ENCODE peak calls at places on chromosome 6, in eight cellular contexts. O is AG04450, L is RWPE2, Z is heart left ventricle, G is astrocyte of the spinal cord, W is ascending aorta, Y is BJ, I is A549. K is an unnamed sample.

GRCh38 chr6:10612161-10612560 is 82.3 kb downstream of the C6orf52 start:
- DNase-seq in W (no peak), O (no peak), Z (no peak), Y (no peak), L (no peak), G (no peak), I (no peak), K (no peak)

GRCh38 chr6:132604635-132605150 is 15.2 kb upstream of the TAAR5 start:
- DNase-seq in Y (no peak), G (no peak), Z (no peak), I (no peak), O (no peak), W (no peak), L (no peak), K (no peak)

GRCh38 chr6:28794175-28795002 is 129.4 kb downstream of the TRIM27 start:
- DNase-seq in Y (no peak), I (peak), O (no peak), W (no peak), Z (no peak), G (peak), L (no peak), K (peak)

GRCh38 chr6:14747881-14748520 is 497.9 kb upstream of the JARID2 start:
- DNase-seq in O (no peak), Z (no peak), W (no peak), L (no peak), Y (peak), G (peak), I (no peak), K (no peak)

GRCh38 chr6:18126116-18126515 is 3.6 kb upstream of the NHLRC1 start:
- DNase-seq in L (no peak), Z (no peak), G (no peak), Y (no peak), W (no peak), I (no peak), O (no peak), K (peak)

GRCh38 chr6:147001621-147002020 is 202.6 kb upstream of the STXBP5 start:
- DNase-seq in Z (no peak), O (no peak), W (no peak), Y (no peak), I (no peak), G (no peak), L (no peak), K (peak)

GRCh38 chr6:53295176-53295575 is 53.6 kb downstream of the ELOVL5 start:
- DNase-seq in G (no peak), W (no peak), Y (no peak), Z (no peak), I (no peak), O (no peak), L (no peak), K (no peak)

GRCh38 chr6:95543798-95544197 is 33.5 kb upstream of the MANEA start:
- DNase-seq in I (no peak), L (no peak), W (no peak), Y (no peak), Z (no peak), G (no peak), O (no peak), K (no peak)

GRCh38 chr6:39729945-39730344 is 4.7 kb upstream of the KIF6 start:
- DNase-seq in Z (no peak), L (no peak), W (no peak), G (no peak), O (no peak), Y (no peak), I (no peak), K (no peak)

GRCh38 chr6:195861-196360 is 96.4 kb upstream of the DUSP22 start:
- DNase-seq in G (no peak), Y (no peak), O (no peak), Z (peak), W (no peak), L (no peak), I (no peak), K (peak)

GRCh38 chr6:83954371-83954770 is 79.2 kb upstream of the MRAP2 start:
- DNase-seq in Y (no peak), L (no peak), I (no peak), O (no peak), Z (no peak), G (no peak), W (no peak), K (no peak)

GRCh38 chr6:106519460-106520394 is 109.6 kb downstream of the RTN4IP1 start:
- DNase-seq in O (peak), I (peak), Z (peak), W (no peak), Y (peak), L (peak), G (peak), K (peak)

GRCh38 chr6:15690451-15690961 is 27.7 kb upstream of the DTNBP1 start:
- DNase-seq in W (no peak), G (no peak), I (no peak), L (no peak), Y (no peak), O (no peak), Z (no peak), K (peak)

GRCh38 chr6:41039060-41039998 is at the start of gene UNC5CL:
- DNase-seq in W (no peak), I (peak), Z (no peak), O (no peak), Y (no peak), G (no peak), L (no peak), K (peak)

GRCh38 chr6:159983641-159984080 is 14.8 kb downstream of the IGF2R start:
- DNase-seq in Y (no peak), Z (no peak), W (no peak), I (no peak), G (peak), L (no peak), O (no peak), K (peak)

GRCh38 chr6:79546186-79546585 is 9.0 kb upstream of the LCA5 start:
- DNase-seq in Y (no peak), I (no peak), L (no peak), O (no peak), G (peak), W (no peak), Z (no peak), K (peak)

GRCh38 chr6:146014233-146014632 is 14.6 kb upstream of the GRM1 start:
- DNase-seq in L (no peak), W (no peak), Z (no peak), I (no peak), O (no peak), Y (no peak), G (no peak), K (no peak)

GRCh38 chr6:45049188-45049843 is 278.8 kb upstream of the RUNX2 start:
- DNase-seq in Y (no peak), Z (no peak), I (peak), L (no peak), W (no peak), O (no peak), G (no peak), K (peak)

GRCh38 chr6:112835078-112835477 is 487.9 kb downstream of the RFPL4B start:
- DNase-seq in L (no peak), G (no peak), W (no peak), Z (no peak), Y (no peak), I (no peak), O (no peak), K (no peak)

GRCh38 chr6:215335-216034 is 76.8 kb upstream of the DUSP22 start:
- DNase-seq in L (peak), Z (no peak), O (no peak), Y (no peak), W (no peak), I (no peak), G (peak), K (no peak)

GRCh38 chr6:52741872-52742271 is 21.4 kb downstream of the GSTA2 start:
- DNase-seq in Y (no peak), O (no peak), Z (no peak), G (no peak), L (no peak), W (no peak), I (no peak), K (no peak)

DNA sequence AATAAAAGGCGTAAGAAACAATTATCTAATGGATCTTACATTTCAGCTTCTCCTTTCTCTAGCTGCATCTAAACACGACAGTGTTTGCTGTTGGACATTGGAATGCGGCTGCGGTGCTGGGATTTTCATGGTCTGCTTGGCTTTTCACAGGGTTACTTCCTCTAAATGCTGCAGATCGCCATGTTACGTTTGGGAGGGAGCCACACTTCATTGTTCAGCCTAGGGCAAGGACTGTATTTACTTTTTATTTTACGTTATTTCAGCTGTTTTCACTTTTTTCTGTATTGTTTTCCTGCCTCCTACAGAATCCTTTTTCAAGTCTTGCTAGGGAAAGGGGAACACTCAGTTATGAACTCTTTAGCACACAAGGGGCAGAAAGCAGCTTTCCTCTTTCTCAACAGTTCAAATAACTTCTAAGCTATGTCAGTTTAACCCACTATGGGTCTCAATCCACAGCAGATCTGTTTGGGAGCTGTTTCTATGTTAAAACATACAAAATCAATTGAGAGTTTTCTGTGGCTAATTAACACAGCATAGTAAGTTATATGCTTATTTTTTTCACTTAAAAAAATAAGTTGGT is 97.8 kb upstream of the MTHFD1L start:
- DNase-seq in I (no peak), Z (no peak), W (no peak), O (no peak), L (no peak), G (peak), Y (no peak), K (peak)
- TF ChIP-seq CTCF in I (no peak), Z (no peak), W (no peak), O (no peak), L (no peak), G (no peak), Y (no peak), K (no peak)

GRCh38 chr6:100226811-100227210 is 232.8 kb upstream of the MCHR2 start:
- DNase-seq in G (no peak), O (no peak), I (no peak), L (no peak), Z (no peak), W (no peak), Y (no peak), K (no peak)
- H3K4me3 ChIP-seq in G (no peak), O (no peak), I (no peak), L (no peak), Z (no peak), W (no peak), Y (no peak), K (no peak)

GRCh38 chr6:66664112-66664511 is 957.1 kb upstream of the EYS start:
- DNase-seq in W (no peak), O (no peak), Y (no peak), G (no peak), Z (no peak), I (no peak), L (no peak), K (no peak)

GRCh38 chr6:66662721-66663120 is 955.7 kb upstream of the EYS start:
- DNase-seq in I (no peak), G (no peak), Z (no peak), L (no peak), O (no peak), Y (no peak), W (no peak), K (no peak)

GRCh38 chr6:66663127-66663526 is 956.1 kb upstream of the EYS start:
- DNase-seq in I (no peak), G (no peak), O (no peak), L (no peak), Y (no peak), W (no peak), Z (no peak), K (peak)

GRCh38 chr6:66662196-66662595 is 955.2 kb upstream of the EYS start:
- DNase-seq in Z (no peak), L (no peak), W (no peak), I (peak), G (peak), O (no peak), Y (no peak), K (peak)
- TF ChIP-seq CTCF in Z (no peak), L (peak), W (no peak), I (no peak), G (peak), O (peak), Y (peak), K (peak)

GRCh38 chr6:169160091-169160854 is 93.4 kb downstream of the THBS2 start:
- DNase-seq in I (no peak), W (no peak), Z (no peak), L (no peak), Y (no peak), G (no peak), O (no peak), K (no peak)

GRCh38 chr6:169161572-169162167 is 92.0 kb downstream of the THBS2 start:
- DNase-seq in W (no peak), O (no peak), Z (no peak), I (no peak), Y (no peak), G (no peak), L (no peak), K (no peak)

GRCh38 chr6:169162249-169162967 is 91.2 kb downstream of the THBS2 start:
- DNase-seq in Z (no peak), O (no peak), G (no peak), W (peak), I (no peak), Y (no peak), L (no peak), K (no peak)

GRCh38 chr6:169159331-169159730 is 94.3 kb downstream of the THBS2 start:
- DNase-seq in Y (no peak), W (no peak), O (no peak), L (no peak), G (no peak), I (no peak), Z (no peak), K (no peak)

GRCh38 chr6:169160855-169161560 is 92.6 kb downstream of the THBS2 start:
- DNase-seq in W (no peak), I (no peak), Y (no peak), O (no peak), L (no peak), G (no peak), Z (no peak), K (no peak)
- H3K4me3 ChIP-seq in W (no peak), I (no peak), Y (no peak), O (no peak), L (no peak), G (no peak), Z (no peak), K (no peak)

GRCh38 chr6:36874443-36875249 is at the start of gene PPIL1:
- DNase-seq in Y (no peak), Z (peak), L (peak), O (peak), I (peak), G (peak), W (peak), K (peak)
- TF ChIP-seq CTCF in Y (no peak), Z (no peak), L (no peak), O (peak), I (no peak), G (no peak), W (no peak), K (no peak)

DNA sequence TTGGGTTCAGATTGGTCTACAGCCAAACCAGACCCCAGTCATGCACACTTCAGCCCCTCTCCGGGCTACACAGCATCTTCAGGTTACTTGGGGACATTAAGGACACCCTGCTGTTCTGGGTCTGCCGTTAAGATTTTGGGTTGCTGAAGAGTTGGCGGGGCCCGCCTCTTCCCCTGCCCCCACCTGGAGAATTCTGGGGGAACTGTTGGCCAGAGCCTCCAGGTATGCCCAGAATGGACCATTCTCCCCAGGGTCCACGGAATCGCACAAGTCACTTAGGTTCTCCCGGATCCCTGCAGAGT is 372 bp upstream of the PTK7 start:
- DNase-seq in W (no peak), L (no peak), Y (no peak), G (no peak), O (no peak), I (no peak), Z (no peak), K (no peak)
- H3K4me3 ChIP-seq in W (peak), L (peak), Y (peak), G (peak), O (peak), I (peak), Z (peak), K (peak)

GRCh38 chr6:4018194-4019111 is 60.5 kb downstream of the FAM217A start:
- DNase-seq in I (peak), L (peak), Z (peak), O (peak), W (peak), G (peak), Y (peak), K (peak)

GRCh38 chr6:4021862-4022715 is 56.8 kb downstream of the FAM217A start:
- DNase-seq in L (no peak), I (no peak), Y (no peak), Z (no peak), G (peak), O (no peak), W (no peak), K (peak)

GRCh38 chr6:4023240-4023639 is 55.7 kb downstream of the FAM217A start:
- DNase-seq in L (no peak), G (no peak), O (no peak), Z (no peak), W (no peak), Y (no peak), I (no peak), K (peak)

GRCh38 chr6:4020822-4021132 is 58.2 kb downstream of the FAM217A start:
- DNase-seq in O (no peak), Y (no peak), G (no peak), Z (no peak), I (no peak), L (no peak), W (no peak), K (no peak)

GRCh38 chr6:4021133-4021861 is 57.6 kb downstream of the FAM217A start:
- DNase-seq in G (peak), I (peak), O (peak), W (peak), L (peak), Y (peak), Z (peak), K (peak)
- TF ChIP-seq CTCF in G (peak), I (no peak), O (peak), W (peak), L (peak), Y (peak), Z (peak), K (peak)

GRCh38 chr6:130282234-130282995 is 59.7 kb upstream of the SAMD3 start:
- DNase-seq in O (peak), Y (no peak), L (no peak), I (no peak), W (no peak), G (peak), Z (no peak), K (peak)
- H3K4me3 ChIP-seq in O (no peak), Y (no peak), L (no peak), I (no peak), W (no peak), G (no peak), Z (no peak), K (no peak)

K was measured in choroid plexus epithelial cell.